ENCODE peak calls at places on chromosomes 4 and X, in four cellular contexts. T is IMR-90, D is H9, I is H1. O is an unnamed sample.

GRCh38 chr4:150007512-150007911 is 70.7 kb upstream of the DCLK2 start:
- DNase-seq in T (peak), D (no peak), I (no peak), O (peak)

GRCh38 chr4:184100297-184100885 is 117.3 kb downstream of the ENPP6 start:
- DNase-seq in T (peak), D (peak), I (peak), O (peak)

GRCh38 chr4:152342293-152342692 is 193.6 kb downstream of the FBXW7 start:
- DNase-seq in T (peak), D (no peak), I (no peak), O (no peak)

GRCh38 chrX:94454159-94454558 is 780.2 kb downstream of the FAM133A start:
- DNase-seq in T (no peak), D (no peak), I (no peak), O (peak)

GRCh38 chrX:106247162-106247561 is 79.1 kb downstream of the PWWP3B start:
- DNase-seq in T (no peak), D (no peak), I (no peak), O (no peak)

GRCh38 chr4:1328267-1329155 is 18.5 kb upstream of the UVSSA start:
- DNase-seq in T (no peak), D (no peak), I (no peak), O (no peak)

GRCh38 chr4:123876640-123877039 is 480.0 kb downstream of the SPRY1 start:
- DNase-seq in T (no peak), D (no peak), I (no peak), O (no peak)

GRCh38 chrX:70039758-70040157 is 10.0 kb downstream of the AWAT2 start:
- DNase-seq in T (no peak), D (no peak), I (no peak), O (no peak)

GRCh38 chrX:133254666-133255065 is 36.5 kb upstream of the TFDP3 start:
- DNase-seq in T (peak), D (no peak), I (no peak), O (no peak)

GRCh38 chr4:156805696-156806095 is 165.9 kb downstream of the PDGFC start:
- DNase-seq in T (no peak), D (no peak), I (no peak), O (peak)

GRCh38 chr4:87257523-87257922 is 37.1 kb upstream of the KLHL8 start:
- DNase-seq in T (no peak), D (no peak), I (no peak), O (no peak)

GRCh38 chr4:175827510-175827909 is 15.4 kb upstream of the GPM6A start:
- DNase-seq in T (no peak), D (no peak), I (no peak), O (no peak)

GRCh38 chrX:7372843-7373525 is 225.0 kb upstream of the PUDP start:
- DNase-seq in T (peak), D (no peak), I (no peak), O (no peak)

GRCh38 chrX:97332963-97333362 is 449.3 kb downstream of the RPA4 start:
- DNase-seq in T (peak), D (no peak), I (no peak), O (no peak)

GRCh38 chr4:71732706-71733105 is 51.2 kb downstream of the GC start:
- DNase-seq in T (peak), D (no peak), I (no peak), O (peak)

GRCh38 chr4:121818215-121818614 is 5.5 kb downstream of the CCNA2 start:
- DNase-seq in T (no peak), D (no peak), I (no peak), O (no peak)

GRCh38 chrX:19343462-19344206 is at the start of gene PDHA1:
- DNase-seq in T (peak), D (peak), I (peak), O (peak)

GRCh38 chrX:16712116-16712824 is at the start of gene CTPS2:
- DNase-seq in T (peak), D (peak), I (peak), O (peak)

GRCh38 chrX:47936224-47936939 is 67.4 kb downstream of the ZNF182 start:
- DNase-seq in T (no peak), D (no peak), I (no peak), O (peak)

GRCh38 chr4:146359771-146360170 is 145.4 kb downstream of the REELD1 start:
- DNase-seq in T (no peak), D (no peak), I (no peak), O (no peak)

DNA sequence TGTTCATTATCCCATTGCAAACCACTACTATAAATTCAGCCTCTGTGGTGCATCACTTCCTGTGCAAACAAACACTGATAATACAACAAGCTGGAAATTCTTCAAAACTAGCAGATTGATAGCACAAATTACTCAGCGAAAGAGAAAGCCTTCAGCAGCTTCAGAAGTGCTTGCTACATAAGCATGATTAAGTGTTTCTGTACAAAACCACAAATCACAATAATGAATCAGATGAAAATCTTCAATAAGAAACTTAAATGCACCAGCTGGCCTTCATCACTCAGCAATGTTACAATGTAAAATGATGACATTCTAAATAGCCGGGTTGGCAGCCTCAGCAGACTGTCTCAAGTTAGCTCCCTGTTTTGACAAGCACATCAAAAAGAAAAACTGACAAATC is 262.2 kb downstream of the SPOCK3 start:
- DNase-seq in T (no peak), D (no peak), I (no peak), O (no peak)
- H3K56ac ChIP-seq in T (no peak), D (no peak), I (no peak), O (no peak)

DNA sequence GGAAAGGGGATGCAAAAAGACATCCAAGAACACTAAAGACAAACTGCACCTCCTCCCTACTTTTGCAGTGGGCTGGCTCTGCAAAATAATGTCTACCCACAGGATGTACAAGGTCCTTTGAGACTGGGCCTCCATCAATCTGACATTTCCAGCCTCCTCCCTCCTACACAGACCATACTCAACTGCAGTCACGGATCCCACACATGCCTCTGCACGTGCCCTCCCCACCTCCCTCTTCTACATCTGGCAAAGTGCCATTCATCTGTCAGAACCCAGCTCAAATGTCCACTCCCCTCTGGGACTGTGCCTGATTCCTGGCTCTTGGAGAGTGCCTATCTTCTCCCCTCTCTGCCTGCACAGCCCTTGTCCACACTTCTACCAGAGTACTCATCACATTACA is 50.3 kb downstream of the CHRDL1 start:
- DNase-seq in T (no peak), D (no peak), I (no peak), O (no peak)
- H3K18ac ChIP-seq in T (no peak), D (peak), I (no peak), O (no peak)

GRCh38 chrX:100410083-100410590 is at the start of gene PCDH19:
- DNase-seq in T (peak), D (peak), I (peak), O (peak)

GRCh38 chrX:100408643-100409315 is 1.3 kb downstream of the PCDH19 start:
- DNase-seq in T (no peak), D (peak), I (peak), O (no peak)

GRCh38 chrX:100410901-100411801 is 1.1 kb upstream of the PCDH19 start:
- DNase-seq in T (no peak), D (peak), I (peak), O (no peak)

GRCh38 chrX:100407784-100408642 is 2.1 kb downstream of the PCDH19 start:
- DNase-seq in T (no peak), D (peak), I (peak), O (no peak)

GRCh38 chrX:100409316-100410082 is 574 bp downstream of the PCDH19 start:
- DNase-seq in T (no peak), D (no peak), I (no peak), O (no peak)
- H4K5ac ChIP-seq in T (no peak), D (no peak), I (no peak), O (no peak)

GRCh38 chr4:147991543-147992295 is 259.8 kb downstream of the ARHGAP10 start:
- DNase-seq in T (no peak), D (no peak), I (no peak), O (no peak)

GRCh38 chr4:147994491-147995385 is 262.9 kb downstream of the ARHGAP10 start:
- DNase-seq in T (peak), D (no peak), I (no peak), O (no peak)

GRCh38 chr4:147996840-147997239 is 265.0 kb downstream of the ARHGAP10 start:
- DNase-seq in T (no peak), D (no peak), I (no peak), O (no peak)

GRCh38 chr4:147994076-147994475 is 262.2 kb downstream of the ARHGAP10 start:
- DNase-seq in T (peak), D (no peak), I (no peak), O (no peak)
- H3K56ac ChIP-seq in T (no peak), D (no peak), I (no peak), O (no peak)

DNA sequence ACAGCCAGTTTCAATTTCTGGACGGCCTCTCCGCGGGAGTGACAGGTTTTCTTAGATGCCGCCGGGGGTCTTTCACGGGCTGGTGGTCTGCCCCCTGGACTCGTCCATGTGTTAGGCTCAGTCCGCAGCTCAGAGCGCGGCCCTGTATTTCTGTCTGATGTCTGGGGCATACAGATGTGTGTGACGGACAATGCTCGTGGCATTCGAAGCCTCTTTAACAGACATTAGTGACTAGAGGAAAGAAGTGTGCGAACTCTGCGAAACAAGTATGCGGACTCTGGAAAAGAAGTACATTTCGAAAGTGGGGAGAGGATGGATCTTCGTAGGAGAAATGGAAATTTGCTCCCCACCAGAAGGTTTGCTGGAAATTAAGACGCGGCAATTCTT is 793 bp upstream of the DCUN1D4 start:
- DNase-seq in T (peak), D (no peak), I (no peak), O (no peak)
- H3K18ac ChIP-seq in T (no peak), D (no peak), I (no peak), O (no peak)

O was measured in mesendoderm.